ENCODE peak calls at places on chromosomes 3 and 15, in six cellular contexts. H is GM12865, Z is B cell, I is cardiac muscle cell, E is DND-41, Y is Calu3. K is an unnamed sample.

GRCh38 chr3:81302045-81302444 is 459.4 kb downstream of the GBE1 start:
- DNase-seq in H (peak), I (peak), Y (peak), Z (peak), E (peak), K (peak)

GRCh38 chr3:16380421-16380820 is 115.4 kb downstream of the OXNAD1 start:
- DNase-seq in I (no peak), Z (no peak), E (no peak), H (no peak), Y (no peak), K (no peak)

GRCh38 chr3:116614795-116615362 is 94.7 kb upstream of the TUSC7 start:
- DNase-seq in E (no peak), I (peak), Y (no peak), Z (no peak), H (peak), K (no peak)

GRCh38 chr15:45456212-45457106 is 66.1 kb downstream of the SLC30A4 start:
- DNase-seq in I (no peak), H (peak), E (peak), Y (peak), Z (peak), K (peak)

GRCh38 chr3:14216257-14217048 is 37.8 kb downstream of the LSM3 start:
- DNase-seq in H (no peak), Y (peak), I (peak), Z (peak), E (peak), K (peak)

GRCh38 chr15:82040862-82041261 is 5.0 kb downstream of the MEX3B start:
- DNase-seq in E (no peak), H (no peak), Y (peak), I (peak), Z (no peak), K (no peak)

GRCh38 chr15:74609938-74610301 is 5.7 kb upstream of the CLK3 start:
- DNase-seq in Z (no peak), Y (no peak), H (no peak), I (no peak), E (no peak), K (no peak)

GRCh38 chr15:69830425-69830824 is 267.3 kb downstream of the TLE3 start:
- DNase-seq in Y (no peak), I (no peak), Z (no peak), H (no peak), E (no peak), K (no peak)

GRCh38 chr3:150235799-150236198 is 172.3 kb upstream of the TSC22D2 start:
- DNase-seq in E (no peak), Y (no peak), I (peak), H (no peak), Z (no peak), K (no peak)

GRCh38 chr3:38573606-38574005 is 75.9 kb downstream of the SCN5A start:
- DNase-seq in H (no peak), Y (no peak), Z (no peak), E (no peak), I (no peak), K (no peak)

GRCh38 chr3:149494759-149495580 is 20.5 kb downstream of the TM4SF4 start:
- DNase-seq in E (no peak), Y (no peak), H (no peak), Z (no peak), I (no peak), K (no peak)

GRCh38 chr3:158434412-158435038 is 136.5 kb upstream of the MLF1 start:
- DNase-seq in Y (peak), H (peak), I (peak), Z (peak), E (peak), K (peak)

GRCh38 chr3:42681361-42682038 is 3.8 kb upstream of the KLHL40 start:
- DNase-seq in Z (no peak), Y (no peak), I (no peak), H (no peak), E (no peak), K (no peak)

GRCh38 chr3:62586356-62586755 is 213.0 kb upstream of the FEZF2 start:
- DNase-seq in E (no peak), Y (no peak), I (no peak), Z (no peak), H (no peak), K (no peak)

GRCh38 chr3:60948488-60948887 is 302.8 kb downstream of the FHIT start:
- DNase-seq in H (no peak), Z (no peak), E (no peak), I (no peak), Y (no peak), K (no peak)

GRCh38 chr3:10248984-10249748 is 907 bp downstream of the TATDN2 start:
- DNase-seq in Y (peak), I (peak), E (peak), H (peak), Z (peak), K (peak)

GRCh38 chr3:17187589-17188184 is 302.9 kb downstream of the PLCL2 start:
- DNase-seq in E (no peak), Y (no peak), H (no peak), I (peak), Z (no peak), K (no peak)

GRCh38 chr3:43621406-43621973 is 321 bp downstream of the ANO10 start:
- DNase-seq in Z (no peak), E (no peak), H (peak), Y (peak), I (peak), K (peak)

GRCh38 chr3:175411405-175411804 is 552.3 kb downstream of the NAALADL2 start:
- DNase-seq in I (no peak), Z (no peak), Y (no peak), E (no peak), H (no peak), K (no peak)

GRCh38 chr15:58873267-58873666 is 60.2 kb downstream of the SLTM start:
- DNase-seq in Z (no peak), I (no peak), E (no peak), H (no peak), Y (no peak), K (no peak)

GRCh38 chr3:152048826-152049225 is 175.4 kb downstream of the SUCNR1 start:
- DNase-seq in H (no peak), E (no peak), I (no peak), Y (no peak), Z (no peak), K (no peak)

GRCh38 chr15:74352393-74352910 is 15.0 kb downstream of the CYP11A1 start:
- DNase-seq in Y (no peak), Z (no peak), I (no peak), E (no peak), H (no peak), K (no peak)

DNA sequence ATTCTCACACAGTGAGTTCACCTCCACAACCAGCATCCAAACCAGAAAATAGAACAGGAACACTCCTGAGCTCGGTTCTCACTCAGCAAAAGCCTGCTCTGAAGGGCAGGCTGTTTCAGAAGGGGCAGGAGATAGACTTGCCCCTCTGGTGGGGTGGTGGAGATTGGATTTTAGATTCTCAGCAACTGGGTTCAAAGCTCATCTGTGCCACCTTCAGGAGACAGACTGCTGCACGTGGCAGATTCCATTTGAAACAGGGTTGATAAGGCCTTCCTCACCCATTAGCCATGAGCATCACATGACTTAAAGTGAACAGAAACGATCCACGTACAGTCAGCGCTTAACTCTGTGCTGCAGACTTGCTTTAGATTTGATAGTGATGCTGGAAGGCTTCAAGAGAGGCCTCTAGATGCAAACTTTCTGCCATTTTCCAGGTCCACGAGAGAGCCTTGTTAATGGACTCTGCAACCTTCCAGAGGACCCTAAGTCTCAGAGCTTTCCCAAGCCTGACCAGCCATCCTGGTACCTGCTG is 35.0 kb upstream of the MGLL start:
- DNase-seq in Z (no peak), H (peak), I (no peak), Y (no peak), E (no peak), K (no peak)
- TF ChIP-seq CTCF in Z (no peak), H (no peak), I (no peak), Y (peak), E (peak), K (no peak)

GRCh38 chr3:195196266-195196665 is 74.7 kb downstream of the XXYLT1 start:
- DNase-seq in H (no peak), Z (no peak), Y (no peak), I (no peak), E (no peak), K (no peak)
- TF ChIP-seq CTCF in H (no peak), Z (no peak), Y (no peak), I (peak), E (no peak), K (no peak)

GRCh38 chr3:126083913-126084514 is at the start of gene SLC41A3:
- DNase-seq in E (peak), Z (peak), H (peak), I (peak), Y (peak), K (peak)
- TF ChIP-seq CTCF in E (peak), Z (peak), H (peak), I (peak), Y (peak), K (peak)

GRCh38 chr3:122920986-122921385 is 106.6 kb downstream of the SEMA5B start:
- DNase-seq in Y (no peak), E (no peak), Z (no peak), I (no peak), H (no peak), K (no peak)

GRCh38 chr3:122923611-122924010 is 104.0 kb downstream of the SEMA5B start:
- DNase-seq in Z (no peak), Y (no peak), I (no peak), H (no peak), E (no peak), K (no peak)

GRCh38 chr3:122918576-122919290 is 108.8 kb downstream of the SEMA5B start:
- DNase-seq in Y (no peak), H (no peak), Z (no peak), E (peak), I (peak), K (no peak)

GRCh38 chr3:122919291-122919610 is 108.3 kb downstream of the SEMA5B start:
- DNase-seq in H (no peak), I (no peak), Y (no peak), Z (no peak), E (no peak), K (no peak)

GRCh38 chr3:122921791-122922651 is 105.5 kb downstream of the SEMA5B start:
- DNase-seq in E (no peak), Z (peak), I (peak), Y (peak), H (peak), K (peak)
- TF ChIP-seq CTCF in E (no peak), Z (no peak), I (no peak), Y (peak), H (peak), K (no peak)

GRCh38 chr3:122315619-122316018 is 9.4 kb upstream of the CSTA start:
- DNase-seq in H (no peak), I (no peak), E (no peak), Z (no peak), Y (no peak), K (no peak)
- TF ChIP-seq CTCF in H (no peak), I (no peak), E (no peak), Z (no peak), Y (no peak), K (no peak)

K was measured in activated CD8-positive, alpha-beta T cell treated with anti-CD3 and anti-CD28 coated beads for 36 hours.